ENCODE peak calls at places on chromosomes 3 and 15, in five cellular contexts. O is NCI-H774, R is pons, H is fibroblast of the aortic adventitia, N is heart right ventricle. T is an unnamed sample.

GRCh38 chr15:70271422-70272088 is 173.8 kb upstream of the TLE3 start:
- DNase-seq in H (peak), R (peak), N (no peak), O (no peak), T (peak)

GRCh38 chr3:81962396-81962795 is 201.0 kb upstream of the GBE1 start:
- DNase-seq in R (no peak), O (no peak), N (no peak), H (no peak), T (no peak)

GRCh38 chr3:138367912-138368311 is 19.5 kb downstream of the MRAS start:
- DNase-seq in H (peak), O (no peak), N (peak), R (peak), T (no peak)

GRCh38 chr3:52534281-52535183 is 875 bp upstream of the NT5DC2 start:
- DNase-seq in N (peak), R (no peak), O (peak), H (peak), T (peak)

GRCh38 chr3:31550452-31551251 is 17.9 kb downstream of the STT3B start:
- DNase-seq in N (no peak), O (no peak), R (peak), H (peak), T (peak)

GRCh38 chr3:51966486-51966885 is 768 bp downstream of the PCBP4 start:
- DNase-seq in O (no peak), R (no peak), H (no peak), N (no peak), T (no peak)

GRCh38 chr15:74822233-74822632 is 4.2 kb upstream of the CPLX3 start:
- DNase-seq in R (no peak), H (no peak), N (no peak), O (no peak), T (no peak)

GRCh38 chr3:72123908-72124441 is 339.0 kb upstream of the PROK2 start:
- DNase-seq in H (peak), O (peak), N (peak), R (no peak), T (no peak)

GRCh38 chr3:193843447-193844301 is 250.7 kb downstream of the OPA1 start:
- DNase-seq in H (no peak), N (no peak), R (no peak), O (no peak), T (no peak)

GRCh38 chr15:71385026-71385425 is 269.8 kb downstream of the THSD4 start:
- DNase-seq in R (no peak), O (peak), H (no peak), N (no peak), T (no peak)

GRCh38 chr15:71800835-71801745 is 9.3 kb upstream of the NR2E3 start:
- DNase-seq in H (peak), N (no peak), O (peak), R (peak), T (peak)

GRCh38 chr3:118900737-118901525 is 133.7 kb downstream of the IGSF11 start:
- DNase-seq in H (no peak), N (no peak), R (no peak), O (no peak), T (no peak)

GRCh38 chr3:52216585-52217408 is 8.6 kb downstream of the TLR9 start:
- DNase-seq in R (no peak), O (no peak), N (peak), H (peak), T (no peak)

GRCh38 chr15:59002418-59002859 is 15.0 kb downstream of the RNF111 start:
- DNase-seq in H (no peak), O (no peak), N (no peak), R (no peak), T (no peak)

GRCh38 chr15:91941871-91942270 is 88.4 kb downstream of the SLCO3A1 start:
- DNase-seq in R (no peak), N (no peak), H (peak), O (no peak), T (no peak)

GRCh38 chr3:123818921-123819429 is 65.2 kb downstream of the MYLK start:
- DNase-seq in N (no peak), R (no peak), O (no peak), H (peak), T (no peak)

GRCh38 chr15:69556344-69556743 is 103.7 kb downstream of the RPLP1 start:
- DNase-seq in N (no peak), H (no peak), R (no peak), O (no peak), T (no peak)

GRCh38 chr15:52408823-52409222 is 113.2 kb upstream of the MYO5C start:
- DNase-seq in R (no peak), N (no peak), H (no peak), O (no peak), T (no peak)

GRCh38 chr3:4736284-4736861 is 242.9 kb upstream of the BHLHE40 start:
- DNase-seq in O (no peak), N (no peak), H (peak), R (no peak), T (peak)

GRCh38 chr3:149555941-149556340 is 81.4 kb downstream of the TM4SF4 start:
- DNase-seq in R (no peak), O (no peak), H (peak), N (peak), T (no peak)

GRCh38 chr15:51387699-51388041 is 46.2 kb downstream of the GLDN start:
- DNase-seq in O (no peak), R (no peak), H (no peak), N (no peak), T (no peak)

GRCh38 chr3:60542981-60543380 is 708.3 kb downstream of the FHIT start:
- DNase-seq in R (no peak), O (no peak), H (no peak), N (no peak), T (no peak)

GRCh38 chr3:126758882-126759281 is 54.8 kb downstream of the CHCHD6 start:
- DNase-seq in N (no peak), R (no peak), O (no peak), H (no peak), T (no peak)

GRCh38 chr15:23075927-23076326 is 36.6 kb upstream of the TUBGCP5 start:
- DNase-seq in H (no peak), R (no peak), O (no peak), N (no peak), T (no peak)

GRCh38 chr3:194267744-194268658 is 83.1 kb downstream of the CPN2 start:
- DNase-seq in N (peak), R (no peak), O (no peak), H (peak), T (no peak)